ENCODE peak calls at places on chromosomes 11 and 22, in nine cellular contexts. One of them, this sample, is unnamed.

GRCh38 chr11:131246156-131246555 is 124.3 kb upstream of the NTM start:
- DNase-seq in Ammon's horn: no peak
- DNase-seq in NCI-H1417: no peak
- DNase-seq in HFFc6: no peak
- DNase-seq in fibroblast of villous mesenchyme: no peak
- DNase-seq in SJCRH30: no peak
- DNase-seq in CD4-positive, alpha-beta T cell: no peak
- DNase-seq in activated T-cell treated with anti-CD3 and anti-CD28 coated beads, Interleukin-2, amount 50 U/mL, for 24 hours: no peak
- DNase-seq in stimulated activated CD4-positive, alpha-beta T cell treated with anti-CD3 and anti-CD28 coated beads, Interleukin-2, amount 100 ng/mL, for 24 hours: no peak
- DNase-seq in this sample: no peak

GRCh38 chr22:31286360-31287255 is 5.7 kb downstream of the PIK3IP1 start:
- DNase-seq in Ammon's horn: no peak
- DNase-seq in NCI-H1417: no peak
- DNase-seq in HFFc6: no peak
- DNase-seq in fibroblast of villous mesenchyme: peak
- DNase-seq in SJCRH30: peak
- DNase-seq in CD4-positive, alpha-beta T cell: peak
- DNase-seq in activated T-cell treated with anti-CD3 and anti-CD28 coated beads, Interleukin-2, amount 50 U/mL, for 24 hours: no peak
- DNase-seq in stimulated activated CD4-positive, alpha-beta T cell treated with anti-CD3 and anti-CD28 coated beads, Interleukin-2, amount 100 ng/mL, for 24 hours: peak
- DNase-seq in this sample: no peak

GRCh38 chr11:81036168-81036870 is 1595.5 kb upstream of the TENM4 start:
- DNase-seq in Ammon's horn: no peak
- DNase-seq in NCI-H1417: no peak
- DNase-seq in HFFc6: no peak
- DNase-seq in fibroblast of villous mesenchyme: no peak
- DNase-seq in SJCRH30: peak
- DNase-seq in CD4-positive, alpha-beta T cell: no peak
- DNase-seq in activated T-cell treated with anti-CD3 and anti-CD28 coated beads, Interleukin-2, amount 50 U/mL, for 24 hours: no peak
- DNase-seq in stimulated activated CD4-positive, alpha-beta T cell treated with anti-CD3 and anti-CD28 coated beads, Interleukin-2, amount 100 ng/mL, for 24 hours: no peak
- DNase-seq in this sample: no peak

GRCh38 chr22:31898911-31899310 is 45.4 kb upstream of the YWHAH start:
- DNase-seq in Ammon's horn: peak
- DNase-seq in NCI-H1417: no peak
- DNase-seq in HFFc6: no peak
- DNase-seq in fibroblast of villous mesenchyme: no peak
- DNase-seq in SJCRH30: no peak
- DNase-seq in CD4-positive, alpha-beta T cell: no peak
- DNase-seq in activated T-cell treated with anti-CD3 and anti-CD28 coated beads, Interleukin-2, amount 50 U/mL, for 24 hours: no peak
- DNase-seq in stimulated activated CD4-positive, alpha-beta T cell treated with anti-CD3 and anti-CD28 coated beads, Interleukin-2, amount 100 ng/mL, for 24 hours: no peak
- DNase-seq in this sample: no peak

GRCh38 chr11:106697058-106697457 is 321.2 kb downstream of the GUCY1A2 start:
- DNase-seq in Ammon's horn: no peak
- DNase-seq in NCI-H1417: no peak
- DNase-seq in HFFc6: peak
- DNase-seq in fibroblast of villous mesenchyme: peak
- DNase-seq in SJCRH30: no peak
- DNase-seq in CD4-positive, alpha-beta T cell: no peak
- DNase-seq in activated T-cell treated with anti-CD3 and anti-CD28 coated beads, Interleukin-2, amount 50 U/mL, for 24 hours: no peak
- DNase-seq in stimulated activated CD4-positive, alpha-beta T cell treated with anti-CD3 and anti-CD28 coated beads, Interleukin-2, amount 100 ng/mL, for 24 hours: no peak
- DNase-seq in this sample: peak

GRCh38 chr11:11992257-11992690 is 16.2 kb downstream of the DKK3 start:
- DNase-seq in Ammon's horn: peak
- DNase-seq in NCI-H1417: no peak
- DNase-seq in HFFc6: no peak
- DNase-seq in fibroblast of villous mesenchyme: no peak
- DNase-seq in SJCRH30: no peak
- DNase-seq in CD4-positive, alpha-beta T cell: no peak
- DNase-seq in activated T-cell treated with anti-CD3 and anti-CD28 coated beads, Interleukin-2, amount 50 U/mL, for 24 hours: no peak
- DNase-seq in stimulated activated CD4-positive, alpha-beta T cell treated with anti-CD3 and anti-CD28 coated beads, Interleukin-2, amount 100 ng/mL, for 24 hours: no peak
- DNase-seq in this sample: no peak

GRCh38 chr11:74070713-74071506 is 62.0 kb upstream of the UCP3 start:
- DNase-seq in Ammon's horn: peak
- DNase-seq in NCI-H1417: no peak
- DNase-seq in HFFc6: no peak
- DNase-seq in fibroblast of villous mesenchyme: peak
- DNase-seq in SJCRH30: no peak
- DNase-seq in CD4-positive, alpha-beta T cell: no peak
- DNase-seq in activated T-cell treated with anti-CD3 and anti-CD28 coated beads, Interleukin-2, amount 50 U/mL, for 24 hours: no peak
- DNase-seq in stimulated activated CD4-positive, alpha-beta T cell treated with anti-CD3 and anti-CD28 coated beads, Interleukin-2, amount 100 ng/mL, for 24 hours: no peak
- DNase-seq in this sample: no peak

GRCh38 chr11:34647131-34647530 is 26.2 kb downstream of the EHF start:
- DNase-seq in Ammon's horn: no peak
- DNase-seq in NCI-H1417: no peak
- DNase-seq in HFFc6: no peak
- DNase-seq in fibroblast of villous mesenchyme: peak
- DNase-seq in SJCRH30: no peak
- DNase-seq in CD4-positive, alpha-beta T cell: no peak
- DNase-seq in activated T-cell treated with anti-CD3 and anti-CD28 coated beads, Interleukin-2, amount 50 U/mL, for 24 hours: no peak
- DNase-seq in stimulated activated CD4-positive, alpha-beta T cell treated with anti-CD3 and anti-CD28 coated beads, Interleukin-2, amount 100 ng/mL, for 24 hours: no peak
- DNase-seq in this sample: peak

GRCh38 chr11:44727373-44728084 is 767 bp downstream of the TSPAN18 start:
- DNase-seq in Ammon's horn: peak
- DNase-seq in NCI-H1417: no peak
- DNase-seq in HFFc6: peak
- DNase-seq in fibroblast of villous mesenchyme: peak
- DNase-seq in SJCRH30: peak
- DNase-seq in CD4-positive, alpha-beta T cell: peak
- DNase-seq in activated T-cell treated with anti-CD3 and anti-CD28 coated beads, Interleukin-2, amount 50 U/mL, for 24 hours: peak
- DNase-seq in stimulated activated CD4-positive, alpha-beta T cell treated with anti-CD3 and anti-CD28 coated beads, Interleukin-2, amount 100 ng/mL, for 24 hours: peak
- DNase-seq in this sample: peak

GRCh38 chr11:115984228-115984627 is 480.0 kb upstream of the CADM1 start:
- DNase-seq in Ammon's horn: no peak
- DNase-seq in NCI-H1417: no peak
- DNase-seq in HFFc6: no peak
- DNase-seq in fibroblast of villous mesenchyme: no peak
- DNase-seq in SJCRH30: no peak
- DNase-seq in CD4-positive, alpha-beta T cell: no peak
- DNase-seq in activated T-cell treated with anti-CD3 and anti-CD28 coated beads, Interleukin-2, amount 50 U/mL, for 24 hours: no peak
- DNase-seq in stimulated activated CD4-positive, alpha-beta T cell treated with anti-CD3 and anti-CD28 coated beads, Interleukin-2, amount 100 ng/mL, for 24 hours: no peak
- DNase-seq in this sample: no peak

GRCh38 chr11:31813242-31813960 is 2.3 kb upstream of the PAX6 start:
- DNase-seq in Ammon's horn: no peak
- DNase-seq in NCI-H1417: peak
- DNase-seq in HFFc6: no peak
- DNase-seq in fibroblast of villous mesenchyme: no peak
- DNase-seq in SJCRH30: no peak
- DNase-seq in CD4-positive, alpha-beta T cell: no peak
- DNase-seq in activated T-cell treated with anti-CD3 and anti-CD28 coated beads, Interleukin-2, amount 50 U/mL, for 24 hours: no peak
- DNase-seq in stimulated activated CD4-positive, alpha-beta T cell treated with anti-CD3 and anti-CD28 coated beads, Interleukin-2, amount 100 ng/mL, for 24 hours: no peak
- DNase-seq in this sample: no peak

GRCh38 chr11:79971255-79971654 is 530.4 kb upstream of the TENM4 start:
- DNase-seq in Ammon's horn: no peak
- DNase-seq in NCI-H1417: no peak
- DNase-seq in HFFc6: no peak
- DNase-seq in fibroblast of villous mesenchyme: no peak
- DNase-seq in SJCRH30: no peak
- DNase-seq in CD4-positive, alpha-beta T cell: no peak
- DNase-seq in activated T-cell treated with anti-CD3 and anti-CD28 coated beads, Interleukin-2, amount 50 U/mL, for 24 hours: no peak
- DNase-seq in stimulated activated CD4-positive, alpha-beta T cell treated with anti-CD3 and anti-CD28 coated beads, Interleukin-2, amount 100 ng/mL, for 24 hours: no peak
- DNase-seq in this sample: no peak

GRCh38 chr11:16252373-16252772 is 104.0 kb downstream of the SOX6 start:
- DNase-seq in Ammon's horn: no peak
- DNase-seq in NCI-H1417: no peak
- DNase-seq in HFFc6: peak
- DNase-seq in fibroblast of villous mesenchyme: peak
- DNase-seq in SJCRH30: no peak
- DNase-seq in CD4-positive, alpha-beta T cell: no peak
- DNase-seq in activated T-cell treated with anti-CD3 and anti-CD28 coated beads, Interleukin-2, amount 50 U/mL, for 24 hours: no peak
- DNase-seq in stimulated activated CD4-positive, alpha-beta T cell treated with anti-CD3 and anti-CD28 coated beads, Interleukin-2, amount 100 ng/mL, for 24 hours: no peak
- DNase-seq in this sample: peak

GRCh38 chr22:43919106-43919965 is 4.3 kb upstream of the PNPLA3 start:
- DNase-seq in Ammon's horn: no peak
- DNase-seq in NCI-H1417: no peak
- DNase-seq in HFFc6: peak
- DNase-seq in fibroblast of villous mesenchyme: no peak
- DNase-seq in SJCRH30: no peak
- DNase-seq in CD4-positive, alpha-beta T cell: no peak
- DNase-seq in activated T-cell treated with anti-CD3 and anti-CD28 coated beads, Interleukin-2, amount 50 U/mL, for 24 hours: no peak
- DNase-seq in stimulated activated CD4-positive, alpha-beta T cell treated with anti-CD3 and anti-CD28 coated beads, Interleukin-2, amount 100 ng/mL, for 24 hours: no peak
- DNase-seq in this sample: no peak

GRCh38 chr11:71212871-71213559 is 39.4 kb downstream of the SHANK2 start:
- DNase-seq in Ammon's horn: no peak
- DNase-seq in NCI-H1417: no peak
- DNase-seq in HFFc6: no peak
- DNase-seq in fibroblast of villous mesenchyme: peak
- DNase-seq in SJCRH30: peak
- DNase-seq in CD4-positive, alpha-beta T cell: no peak
- DNase-seq in activated T-cell treated with anti-CD3 and anti-CD28 coated beads, Interleukin-2, amount 50 U/mL, for 24 hours: no peak
- DNase-seq in stimulated activated CD4-positive, alpha-beta T cell treated with anti-CD3 and anti-CD28 coated beads, Interleukin-2, amount 100 ng/mL, for 24 hours: no peak
- DNase-seq in this sample: peak

GRCh38 chr11:8309862-8310261 is 46.2 kb upstream of the LMO1 start:
- DNase-seq in Ammon's horn: no peak
- DNase-seq in NCI-H1417: peak
- DNase-seq in HFFc6: no peak
- DNase-seq in fibroblast of villous mesenchyme: no peak
- DNase-seq in SJCRH30: no peak
- DNase-seq in CD4-positive, alpha-beta T cell: no peak
- DNase-seq in activated T-cell treated with anti-CD3 and anti-CD28 coated beads, Interleukin-2, amount 50 U/mL, for 24 hours: no peak
- DNase-seq in stimulated activated CD4-positive, alpha-beta T cell treated with anti-CD3 and anti-CD28 coated beads, Interleukin-2, amount 100 ng/mL, for 24 hours: no peak
- DNase-seq in this sample: no peak

GRCh38 chr11:68309621-68310185 is 2.7 kb upstream of the LRP5 start:
- DNase-seq in Ammon's horn: no peak
- DNase-seq in NCI-H1417: no peak
- DNase-seq in HFFc6: no peak
- DNase-seq in fibroblast of villous mesenchyme: no peak
- DNase-seq in SJCRH30: no peak
- DNase-seq in CD4-positive, alpha-beta T cell: no peak
- DNase-seq in activated T-cell treated with anti-CD3 and anti-CD28 coated beads, Interleukin-2, amount 50 U/mL, for 24 hours: no peak
- DNase-seq in stimulated activated CD4-positive, alpha-beta T cell treated with anti-CD3 and anti-CD28 coated beads, Interleukin-2, amount 100 ng/mL, for 24 hours: no peak
- DNase-seq in this sample: no peak

GRCh38 chr11:113001709-113002108 is 40.5 kb downstream of the NCAM1 start:
- DNase-seq in Ammon's horn: no peak
- DNase-seq in NCI-H1417: peak
- DNase-seq in HFFc6: no peak
- DNase-seq in fibroblast of villous mesenchyme: no peak
- DNase-seq in SJCRH30: peak
- DNase-seq in CD4-positive, alpha-beta T cell: no peak
- DNase-seq in activated T-cell treated with anti-CD3 and anti-CD28 coated beads, Interleukin-2, amount 50 U/mL, for 24 hours: no peak
- DNase-seq in stimulated activated CD4-positive, alpha-beta T cell treated with anti-CD3 and anti-CD28 coated beads, Interleukin-2, amount 100 ng/mL, for 24 hours: no peak
- DNase-seq in this sample: no peak